ENCODE peak calls at places on chromosomes 3 and 15, in ten cellular contexts. A is left lung, N is spleen, I is astrocyte of the spinal cord, P is body of pancreas, J is tibial artery, Y is cardiac fibroblast, E is lower lobe of right lung, H is foreskin fibroblast, L is brain microvascular endothelial cell. C is an unnamed sample.

GRCh38 chr3:94704467-94704866 is 641.6 kb downstream of the NSUN3 start:
- DNase-seq in A (no peak), N (no peak), I (no peak), P (no peak), J (no peak), Y (no peak), E (no peak), H (no peak), L (no peak), C (no peak)

GRCh38 chr3:29609007-29609805 is 328.3 kb downstream of the RBMS3 start:
- DNase-seq in A (no peak), N (no peak), I (no peak), P (no peak), J (no peak), Y (no peak), E (no peak), H (no peak), L (no peak), C (no peak)

GRCh38 chr3:188008582-188009213 is 145.3 kb upstream of the LPP start:
- DNase-seq in A (peak; percentile 34), N (no peak), I (no peak), P (no peak), J (no peak), Y (peak; percentile 31), E (no peak), H (no peak), L (no peak), C (no peak)

GRCh38 chr3:123290107-123290930 is 88.6 kb downstream of the SEC22A start:
- DNase-seq in A (no peak), N (peak; percentile 47), I (no peak), P (no peak), J (no peak), Y (no peak), E (no peak), H (no peak), L (no peak), C (no peak)

GRCh38 chr15:66847565-66847991 is 145.5 kb downstream of the SMAD6 start:
- DNase-seq in A (no peak), N (peak; percentile 46), I (no peak), P (no peak), J (no peak), Y (no peak), E (peak; percentile 34), H (no peak), L (no peak), C (no peak)

GRCh38 chr3:37620071-37620635 is 241.5 kb upstream of the CTDSPL start:
- DNase-seq in A (no peak), N (no peak), I (no peak), P (no peak), J (no peak), Y (no peak), E (no peak), H (no peak), L (no peak), C (no peak)

GRCh38 chr3:17088602-17089313 is 204.0 kb downstream of the PLCL2 start:
- DNase-seq in A (no peak), N (no peak), I (no peak), P (no peak), J (no peak), Y (no peak), E (no peak), H (no peak), L (no peak), C (no peak)

GRCh38 chr15:76432604-76433003 is 96.0 kb downstream of the ISL2 start:
- DNase-seq in A (no peak), N (no peak), I (no peak), P (no peak), J (no peak), Y (no peak), E (no peak), H (no peak), L (no peak), C (no peak)

GRCh38 chr15:52078197-52078875 is 34.2 kb downstream of the BCL2L10 start:
- DNase-seq in A (no peak), N (no peak), I (no peak), P (no peak), J (no peak), Y (no peak), E (no peak), H (no peak), L (no peak), C (no peak)

GRCh38 chr15:25900901-25901300 is 37.8 kb upstream of the ATP10A start:
- DNase-seq in A (no peak), N (no peak), I (no peak), P (no peak), J (no peak), Y (peak; percentile 73), E (no peak), H (peak; percentile 51), L (no peak), C (no peak)

GRCh38 chr15:64749999-64750657 is 25.3 kb downstream of the RBPMS2 start:
- DNase-seq in A (no peak), N (no peak), I (no peak), P (no peak), J (peak; percentile 40), Y (peak; percentile 14), E (no peak), H (peak; percentile 39), L (peak; percentile 14), C (no peak)

GRCh38 chr3:81910244-81910852 is 148.9 kb upstream of the GBE1 start:
- DNase-seq in A (no peak), N (no peak), I (peak; percentile 46), P (peak; percentile 32), J (no peak), Y (peak; percentile 50), E (no peak), H (peak; percentile 62), L (peak; percentile 8), C (no peak)

GRCh38 chr15:99447497-99448371 is 118.0 kb upstream of the MEF2A start:
- DNase-seq in A (no peak), N (no peak), I (no peak), P (no peak), J (no peak), Y (no peak), E (no peak), H (no peak), L (no peak), C (no peak)

DNA sequence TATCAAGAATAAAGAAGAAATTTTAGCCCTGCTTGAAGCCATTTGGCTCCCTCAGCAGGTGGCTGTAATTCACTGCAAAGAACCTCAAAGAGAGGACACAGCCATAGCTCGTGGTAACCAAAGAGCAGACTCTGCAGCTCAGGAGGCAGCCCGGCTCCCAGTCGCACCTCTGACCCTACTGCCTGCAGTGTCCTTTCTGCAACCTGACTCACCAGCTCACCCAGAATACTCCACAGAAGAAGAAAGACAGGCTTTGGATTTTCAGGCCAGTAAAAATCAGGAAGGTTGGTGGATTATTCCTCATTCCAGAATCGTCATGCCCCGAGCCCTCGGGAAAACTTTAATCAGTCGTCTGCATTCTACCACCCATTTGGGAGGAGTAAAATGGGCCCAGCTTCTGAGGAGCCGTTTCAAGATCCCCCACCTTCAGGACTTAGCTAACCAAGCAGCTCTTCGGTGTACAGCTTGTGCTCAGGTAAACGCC is 38.6 kb downstream of the ZBTB11 start:
- DNase-seq in A (no peak), N (peak; percentile 53), I (peak; percentile 14), P (no peak), J (no peak), Y (peak; percentile 4), E (no peak), H (peak; percentile 33), L (no peak), C (no peak)
- TF ChIP-seq CTCF in A (no peak), N (no peak), I (peak; percentile 8), P (no peak), J (no peak), Y (peak; percentile 3), E (no peak), H (no peak), L (no peak), C (peak; percentile 26)

DNA sequence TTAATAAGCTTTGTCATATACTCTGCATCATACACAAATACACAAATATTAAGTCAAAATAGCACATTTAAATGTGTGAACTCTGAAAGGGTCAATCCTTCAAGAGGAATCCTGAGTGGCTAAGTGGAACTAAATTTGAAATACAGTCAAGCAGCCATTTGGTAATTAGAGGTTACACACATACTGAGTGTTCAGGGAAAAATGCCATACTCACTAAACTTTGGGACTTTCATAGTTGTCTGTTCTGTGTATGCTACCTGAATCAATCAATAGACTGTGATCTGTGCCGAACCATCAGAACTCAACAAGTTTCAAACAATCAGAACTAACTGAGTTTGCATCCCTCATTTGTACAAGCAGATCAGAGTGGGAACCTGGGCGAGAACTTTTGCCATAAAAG is 15.3 kb downstream of the ANKRD28 start:
- DNase-seq in A (no peak), N (no peak), I (no peak), P (no peak), J (no peak), Y (no peak), E (no peak), H (no peak), L (no peak), C (no peak)
- H3K4me3 ChIP-seq in A (no peak overlapping the region), N (no peak overlapping the region), I (no peak overlapping the region), P (no peak overlapping the region), J (no peak overlapping the region), Y (no peak overlapping the region), E (no peak overlapping the region), H (peak overlapping the region; percentile 30), L (no peak overlapping the region), C (no peak overlapping the region)

GRCh38 chr3:150255416-150255815 is 152.7 kb upstream of the TSC22D2 start:
- DNase-seq in A (no peak), N (no peak), I (no peak), P (peak; percentile 81), J (peak; percentile 23), Y (no peak), E (no peak), H (no peak), L (no peak), C (no peak)
- TF ChIP-seq CTCF in A (no peak), N (no peak), I (no peak), P (no peak), J (no peak), Y (no peak), E (no peak), H (no peak), L (no peak), C (no peak)

GRCh38 chr3:105866656-105867653 is 1.9 kb downstream of the CBLB start:
- DNase-seq in A (no peak), N (no peak), I (peak; percentile 62), P (no peak), J (peak; percentile 40), Y (peak; percentile 68), E (no peak), H (peak; percentile 62), L (peak; percentile 53), C (peak; percentile 57)

GRCh38 chr3:105863608-105864007 is 5.2 kb downstream of the CBLB start:
- DNase-seq in A (no peak), N (no peak), I (no peak), P (no peak), J (no peak), Y (no peak), E (no peak), H (no peak), L (no peak), C (no peak)

GRCh38 chr3:105865016-105865623 is 3.7 kb downstream of the CBLB start:
- DNase-seq in A (no peak), N (no peak), I (no peak), P (no peak), J (no peak), Y (peak; percentile 45), E (no peak), H (no peak), L (no peak), C (no peak)

GRCh38 chr3:105867690-105868449 is 942 bp downstream of the CBLB start:
- DNase-seq in A (no peak), N (no peak), I (peak; percentile 42), P (no peak), J (no peak), Y (peak; percentile 42), E (no peak), H (peak; percentile 15), L (peak; percentile 7), C (no peak)

GRCh38 chr3:105865867-105866350 is 2.9 kb downstream of the CBLB start:
- DNase-seq in A (no peak), N (no peak), I (no peak), P (no peak), J (no peak), Y (no peak), E (no peak), H (peak; percentile 12), L (no peak), C (no peak)
- H3K4me3 ChIP-seq in A (no peak overlapping the region), N (no peak overlapping the region), I (peak overlapping the region; percentile 75), P (no peak overlapping the region), J (peak overlapping the region; percentile 80), Y (peak overlapping the region; percentile 93), E (peak overlapping the region; percentile 86), H (peak overlapping the region; percentile 88), L (peak overlapping the region; percentile 87), C (no peak overlapping the region)

C was measured in GM12864.